ENCODE peak calls at places on chromosome 11, in five cellular contexts. J is A549; Q is HT1080; N is activated T-helper 1 cell treated with anti-CD3 and anti-CD28 coated beads, Interleukin-2, amount 50 U/mL, for 16 hours; R is SJSA1. G is an unnamed sample.

GRCh38 chr11:122703541-122704272 is 48.2 kb downstream of the UBASH3B start:
- DNase-seq in Q (peak), J (no peak), N (no peak), R (no peak), G (no peak)

GRCh38 chr11:60919320-60919719 is 4.9 kb upstream of the TMEM132A start:
- DNase-seq in N (no peak), Q (no peak), J (no peak), R (no peak), G (no peak)

GRCh38 chr11:35997908-35998307 is 54.0 kb downstream of the LDLRAD3 start:
- DNase-seq in R (no peak), J (no peak), N (no peak), Q (no peak), G (no peak)

GRCh38 chr11:59503276-59503675 is at the start of gene OR4D11:
- DNase-seq in J (no peak), Q (no peak), R (no peak), N (no peak), G (no peak)

GRCh38 chr11:76601272-76601671 is 69.3 kb downstream of the LRRC32 start:
- DNase-seq in J (no peak), R (peak), Q (no peak), N (no peak), G (no peak)

GRCh38 chr11:110818032-110818687 is 105.9 kb upstream of the ARHGAP20 start:
- DNase-seq in R (no peak), N (no peak), Q (peak), J (no peak), G (peak)

GRCh38 chr11:45313211-45313865 is 27.2 kb upstream of the SYT13 start:
- DNase-seq in Q (no peak), J (no peak), R (peak), N (no peak), G (no peak)

GRCh38 chr11:56196705-56197104 is 20.3 kb downstream of the OR5J2 start:
- DNase-seq in J (no peak), N (no peak), Q (no peak), R (no peak), G (no peak)

GRCh38 chr11:11691296-11692141 is 69.7 kb upstream of the GALNT18 start:
- DNase-seq in J (no peak), N (no peak), R (no peak), Q (no peak), G (no peak)

GRCh38 chr11:116691779-116692178 is 81.0 kb downstream of the BUD13 start:
- DNase-seq in Q (peak), J (no peak), R (no peak), N (peak), G (peak)

GRCh38 chr11:75534291-75535038 is 8.7 kb upstream of the GDPD5 start:
- DNase-seq in J (peak), N (no peak), Q (no peak), R (no peak), G (no peak)

GRCh38 chr11:61895046-61895717 is 3.8 kb upstream of the FADS3 start:
- DNase-seq in Q (no peak), J (no peak), R (no peak), N (no peak), G (no peak)

GRCh38 chr11:68652683-68653156 is 31.6 kb upstream of the GAL start:
- DNase-seq in R (no peak), Q (no peak), J (no peak), N (no peak), G (no peak)

GRCh38 chr11:114477946-114478537 is 38.8 kb downstream of the REXO2 start:
- DNase-seq in J (no peak), Q (no peak), N (no peak), R (no peak), G (no peak)

GRCh38 chr11:106697058-106697457 is 321.2 kb downstream of the GUCY1A2 start:
- DNase-seq in N (no peak), Q (peak), J (no peak), R (no peak), G (no peak)

GRCh38 chr11:27012254-27012921 is 18.5 kb downstream of the FIBIN start:
- DNase-seq in Q (peak), R (no peak), J (no peak), N (no peak), G (no peak)

GRCh38 chr11:120832609-120833221 is 191.2 kb upstream of the TBCEL start:
- DNase-seq in Q (no peak), N (no peak), J (no peak), R (no peak), G (no peak)

GRCh38 chr11:86115542-86116385 is 46.9 kb upstream of the PICALM start:
- DNase-seq in R (no peak), J (peak), Q (no peak), N (no peak), G (no peak)

GRCh38 chr11:31921066-31921465 is 109.9 kb upstream of the PAX6 start:
- DNase-seq in N (no peak), J (no peak), Q (peak), R (no peak), G (no peak)

GRCh38 chr11:59261150-59261549 is 48.4 kb upstream of the MPEG1 start:
- DNase-seq in R (no peak), N (no peak), J (no peak), Q (no peak), G (no peak)

GRCh38 chr11:128890543-128891409 is at the start of gene KCNJ5:
- DNase-seq in N (no peak), R (no peak), J (peak), Q (no peak), G (no peak)

GRCh38 chr11:85115798-85116197 is 511.3 kb downstream of the DLG2 start:
- DNase-seq in N (no peak), R (no peak), J (peak), Q (no peak), G (no peak)

GRCh38 chr11:6992457-6993431 is 27.4 kb downstream of the ZNF214 start:
- DNase-seq in J (no peak), R (no peak), N (no peak), Q (peak), G (peak)

GRCh38 chr11:12864316-12865156 is 144.6 kb upstream of the RASSF10 start:
- DNase-seq in Q (peak), R (peak), N (no peak), J (peak), G (no peak)

GRCh38 chr11:69460540-69461257 is 20.8 kb upstream of the LINC01488 start:
- DNase-seq in J (peak), Q (peak), R (no peak), N (no peak), G (peak)

GRCh38 chr11:108218455-108218854 is 4.0 kb downstream of the NPAT start:
- DNase-seq in N (no peak), J (no peak), R (no peak), Q (no peak), G (no peak)

GRCh38 chr11:114075891-114076441 is 16.5 kb downstream of the ZBTB16 start:
- DNase-seq in Q (peak), N (no peak), J (peak), R (no peak), G (peak)

GRCh38 chr11:124900464-124900863 is 2.8 kb upstream of the ROBO4 start:
- DNase-seq in R (peak), Q (peak), N (no peak), J (peak), G (peak)

GRCh38 chr11:58675344-58676155 is 53.1 kb downstream of the CNTF start:
- DNase-seq in J (peak), N (peak), R (peak), Q (peak), G (peak)

GRCh38 chr11:91081440-91082088 is 858.7 kb upstream of the CHORDC1 start:
- DNase-seq in J (peak), Q (peak), R (no peak), N (no peak), G (peak)

GRCh38 chr11:43687120-43687791 is 6.7 kb downstream of the HSD17B12 start:
- DNase-seq in R (no peak), N (no peak), J (no peak), Q (peak), G (no peak)

GRCh38 chr11:10322830-10323792 is 18.2 kb downstream of the ADM start:
- DNase-seq in N (no peak), R (peak), J (peak), Q (peak), G (peak)

GRCh38 chr11:132973686-132974085 is 558.6 kb downstream of the OPCML start:
- DNase-seq in J (no peak), Q (no peak), N (no peak), R (no peak), G (no peak)

GRCh38 chr11:80281194-80281593 is 840.4 kb upstream of the TENM4 start:
- DNase-seq in N (no peak), J (no peak), Q (no peak), R (no peak), G (no peak)

GRCh38 chr11:132942611-132943324 is 589.5 kb downstream of the OPCML start:
- DNase-seq in N (no peak), Q (no peak), R (no peak), J (no peak), G (no peak)

GRCh38 chr11:132520199-132520598 is 1012.1 kb downstream of the OPCML start:
- DNase-seq in N (no peak), J (no peak), R (no peak), Q (no peak), G (no peak)

G was measured in RKO.